ENCODE peak calls at places on chromosomes 3 and 15, in ten cellular contexts. N is adrenal gland, G is A673, C is nephron progenitor cell, K is right lobe of liver, W is GM10248, D is left ventricle myocardium inferior, O is MCF 10A, U is H1, J is cardiac fibroblast. T is an unnamed sample.

GRCh38 chr3:183815565-183815943 is 9.8 kb downstream of the MAP6D1 start:
- DNase-seq in C (no peak), D (no peak), N (no peak), K (no peak), G (no peak), W (no peak), O (no peak), J (no peak), U (no peak), T (no peak)

GRCh38 chr3:120024103-120024502 is 70.1 kb downstream of the GSK3B start:
- DNase-seq in D (no peak), N (no peak), U (no peak), W (no peak), J (no peak), C (no peak), G (no peak), K (no peak), O (no peak), T (no peak)

GRCh38 chr3:48446043-48446424 is 503 bp upstream of the ATRIP start:
- DNase-seq in C (no peak), J (no peak), N (no peak), D (no peak), G (no peak), K (no peak), W (peak; percentile 11), U (no peak), O (no peak), T (no peak)

GRCh38 chr15:27861171-27861570 is 237.9 kb downstream of the OCA2 start:
- DNase-seq in W (no peak), C (no peak), D (no peak), N (no peak), O (no peak), U (no peak), K (no peak), J (no peak), G (no peak), T (no peak)

GRCh38 chr3:9710174-9710739 is 6.6 kb downstream of the CPNE9 start:
- DNase-seq in N (no peak), G (no peak), W (no peak), O (no peak), D (no peak), K (no peak), C (no peak), U (no peak), J (no peak), T (no peak)

GRCh38 chr3:66761093-66761780 is 236.9 kb upstream of the KBTBD8 start:
- DNase-seq in D (no peak), W (no peak), C (peak; percentile 6), U (no peak), N (no peak), J (no peak), K (no peak), G (peak; percentile 64), O (peak; percentile 67), T (no peak)

GRCh38 chr15:40441736-40442531 is 1.2 kb downstream of the BAHD1 start:
- DNase-seq in J (no peak), D (no peak), G (no peak), N (peak; percentile 54), W (peak; percentile 59), K (peak; percentile 55), C (peak; percentile 65), U (no peak), O (no peak), T (peak; percentile 68)

GRCh38 chr15:39106913-39107312 is 474.0 kb upstream of the THBS1 start:
- DNase-seq in U (no peak), O (no peak), N (no peak), K (no peak), G (no peak), J (no peak), W (no peak), D (no peak), C (no peak), T (no peak)

GRCh38 chr3:62558549-62559112 is 185.3 kb upstream of the FEZF2 start:
- DNase-seq in C (peak; percentile 50), W (peak; percentile 14), U (peak; percentile 36), J (peak; percentile 39), N (no peak), K (no peak), D (no peak), O (peak; percentile 48), G (peak; percentile 14), T (peak; percentile 33)

GRCh38 chr3:182233405-182233804 is 521.7 kb downstream of the SOX2 start:
- DNase-seq in G (no peak), N (no peak), U (no peak), J (no peak), K (no peak), D (no peak), O (no peak), C (no peak), W (no peak), T (no peak)
- TF ChIP-seq CTCF in G (no peak), N (no peak), U (no peak), J (no peak), K (no peak), D (no peak), O (no peak), C (no peak), W (no peak), T (no peak)

DNA sequence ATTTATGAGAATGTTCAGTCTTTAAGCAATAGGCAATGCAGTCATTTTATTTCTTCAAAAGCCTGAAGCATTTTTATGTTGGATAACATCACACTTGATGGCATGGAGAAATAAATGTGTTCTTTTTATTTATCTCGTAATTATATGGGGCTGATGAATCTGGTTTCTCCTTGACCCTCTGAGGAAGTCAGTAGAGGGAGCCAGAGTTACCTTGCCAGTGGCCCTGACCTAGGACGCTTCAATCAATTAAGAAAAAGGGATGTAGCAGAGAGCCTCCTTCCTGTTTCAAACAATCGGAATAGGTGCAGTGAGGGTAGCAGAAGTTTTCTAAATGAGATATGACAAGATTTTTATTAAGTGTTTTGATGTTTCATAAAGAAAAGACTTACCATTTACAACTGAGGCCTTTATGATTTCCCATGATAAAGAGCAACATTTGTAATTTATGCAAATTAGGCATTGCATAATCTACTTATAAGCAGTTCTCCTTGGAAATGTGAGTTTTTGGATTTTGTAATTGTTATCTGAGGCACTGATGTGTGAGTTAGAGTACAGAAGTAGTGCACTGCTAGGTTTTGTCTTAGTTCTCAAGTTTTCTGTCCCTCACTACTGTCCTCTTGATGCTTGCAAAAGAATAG is 129.1 kb downstream of the RAP2B start:
- DNase-seq in C (peak; percentile 7), D (no peak), G (peak; percentile 28), O (peak; percentile 65), J (peak; percentile 47), U (peak; percentile 13), K (no peak), N (no peak), W (peak; percentile 24), T (peak; percentile 33)
- TF ChIP-seq CTCF in C (peak; percentile 30), D (peak; percentile 57), G (peak; percentile 57), O (peak; percentile 52), J (peak; percentile 65), U (peak; percentile 28), K (peak; percentile 31), N (no peak), W (peak; percentile 54), T (peak; percentile 51)

GRCh38 chr15:69754313-69754712 is 301.7 kb downstream of the RPLP1 start:
- DNase-seq in G (no peak), J (no peak), U (no peak), C (no peak), D (no peak), N (no peak), W (no peak), K (no peak), O (no peak), T (no peak)

GRCh38 chr15:69756440-69756839 is 303.8 kb downstream of the RPLP1 start:
- DNase-seq in W (no peak), J (no peak), U (no peak), K (no peak), O (no peak), G (no peak), N (no peak), C (no peak), D (no peak), T (no peak)

GRCh38 chr15:69755571-69756310 is 303.1 kb downstream of the RPLP1 start:
- DNase-seq in O (peak; percentile 36), W (peak; percentile 79), G (no peak), J (no peak), C (peak; percentile 14), D (peak; percentile 23), K (peak; percentile 32), N (no peak), U (no peak), T (peak; percentile 79)

GRCh38 chr15:69751575-69751974 is 299.0 kb downstream of the RPLP1 start:
- DNase-seq in D (no peak), O (no peak), W (no peak), K (no peak), G (no peak), N (no peak), C (peak; percentile 49), U (no peak), J (no peak), T (no peak)

GRCh38 chr15:69753867-69754266 is 301.2 kb downstream of the RPLP1 start:
- DNase-seq in D (no peak), K (no peak), J (no peak), N (no peak), W (no peak), C (no peak), O (no peak), U (no peak), G (no peak), T (no peak)
- TF ChIP-seq CTCF in D (no peak), K (no peak), J (no peak), N (no peak), W (no peak), C (no peak), O (no peak), U (no peak), G (no peak), T (no peak)

GRCh38 chr3:12829886-12830784 is 11.2 kb downstream of the RPL32 start:
- DNase-seq in N (no peak), J (no peak), D (no peak), K (no peak), C (no peak), U (no peak), W (no peak), G (no peak), O (peak; percentile 29), T (no peak)

GRCh38 chr3:12829404-12829803 is 12.0 kb downstream of the RPL32 start:
- DNase-seq in O (no peak), K (no peak), W (no peak), C (no peak), N (no peak), D (no peak), U (no peak), J (no peak), G (no peak), T (no peak)

GRCh38 chr3:12831582-12831866 is 9.8 kb downstream of the RPL32 start:
- DNase-seq in G (no peak), W (no peak), O (peak; percentile 13), C (no peak), D (no peak), N (no peak), U (no peak), J (no peak), K (no peak), T (no peak)

GRCh38 chr3:12832350-12833225 is 8.8 kb downstream of the RPL32 start:
- DNase-seq in J (no peak), N (no peak), G (no peak), W (no peak), U (no peak), C (no peak), K (no peak), O (no peak), D (no peak), T (no peak)

GRCh38 chr3:12830785-12831581 is 10.4 kb downstream of the RPL32 start:
- DNase-seq in K (no peak), D (no peak), W (no peak), U (no peak), G (no peak), C (no peak), J (no peak), N (no peak), O (peak; percentile 21), T (no peak)
- TF ChIP-seq CTCF in K (no peak), D (peak; percentile 14), W (no peak), U (no peak), G (peak; percentile 28), C (peak; percentile 33), J (peak; percentile 14), N (no peak), O (peak; percentile 13), T (no peak)